ENCODE peak calls at places on chromosomes 7 and 10, in seven cellular contexts. U is SK-N-SH, N is GM23248, O is PC-3, X is hepatocyte, Z is GM23338, D is OCI-LY7. W is an unnamed sample. For H3K9me2, the result is how much of the 10 kb centered on the place peaks cover.

GRCh38 chr7:95963446-95963990 is 191.2 kb downstream of the DYNC1I1 start:
- DNase-seq in U (no peak), N (no peak), O (no peak), X (no peak), Z (no peak), D (no peak), W (no peak)

GRCh38 chr10:36349445-36350063 is 707.5 kb upstream of the FZD8 start:
- DNase-seq in U (peak), N (peak), O (no peak), X (peak), Z (peak), D (no peak), W (no peak)

GRCh38 chr7:84042110-84042539 is 152.5 kb downstream of the SEMA3A start:
- DNase-seq in U (no peak), N (peak), O (peak), X (no peak), Z (no peak), D (no peak), W (no peak)

GRCh38 chr10:16505168-16505567 is 16.5 kb downstream of the C1QL3 start:
- DNase-seq in U (no peak), N (no peak), O (no peak), X (no peak), Z (no peak), D (no peak), W (no peak)

GRCh38 chr7:32957326-32958045 is at the start of gene FKBP9:
- DNase-seq in U (peak), N (peak), O (peak), X (peak), Z (peak), D (no peak), W (no peak)

GRCh38 chr10:73647211-73647874 is 6.1 kb upstream of the MYOZ1 start:
- DNase-seq in U (peak), N (peak), O (no peak), X (peak), Z (peak), D (no peak), W (no peak)

GRCh38 chr10:128001346-128001745 is 94.4 kb downstream of the PTPRE start:
- DNase-seq in U (no peak), N (no peak), O (no peak), X (no peak), Z (no peak), D (no peak), W (no peak)

GRCh38 chr7:150973571-150974451 is 4.3 kb downstream of the KCNH2 start:
- DNase-seq in U (no peak), N (no peak), O (no peak), X (no peak), Z (peak), D (peak), W (no peak)

GRCh38 chr7:1446611-1447032 is 12.6 kb downstream of the MICALL2 start:
- DNase-seq in U (no peak), N (no peak), O (no peak), X (no peak), Z (no peak), D (no peak), W (no peak)

GRCh38 chr10:12741255-12741915 is 260.1 kb downstream of the CCDC3 start:
- DNase-seq in U (no peak), N (no peak), O (no peak), X (no peak), Z (no peak), D (no peak), W (no peak)

GRCh38 chr7:82194011-82194410 is 249.6 kb downstream of the CACNA2D1 start:
- DNase-seq in U (no peak), N (peak), O (peak), X (no peak), Z (no peak), D (no peak), W (no peak)

GRCh38 chr10:62461120-62461519 is 87.0 kb downstream of the ZNF365 start:
- DNase-seq in U (no peak), N (no peak), O (no peak), X (no peak), Z (no peak), D (no peak), W (no peak)

GRCh38 chr7:84040365-84040764 is 154.2 kb downstream of the SEMA3A start:
- DNase-seq in U (no peak), N (no peak), O (no peak), X (no peak), Z (no peak), D (no peak), W (no peak)

GRCh38 chr10:31320598-31321211 is 1.7 kb downstream of the ZEB1 start:
- DNase-seq in U (peak), N (peak), O (peak), X (peak), Z (peak), D (peak), W (peak)

GRCh38 chr7:142884285-142884637 is 1.3 kb downstream of the TRPV6 start:
- DNase-seq in U (no peak), N (no peak), O (no peak), X (no peak), Z (no peak), D (no peak), W (no peak)

GRCh38 chr10:43141421-43141820 is 3.2 kb downstream of the CSGALNACT2 start:
- DNase-seq in U (no peak), N (no peak), O (no peak), X (no peak), Z (no peak), D (peak), W (no peak)

GRCh38 chr7:77327932-77328628 is 88.1 kb downstream of the GSAP start:
- DNase-seq in U (no peak), N (peak), O (peak), X (no peak), Z (no peak), D (no peak), W (no peak)

GRCh38 chr7:49346200-49346899 is 422.0 kb downstream of the CDC14C start:
- DNase-seq in U (no peak), N (no peak), O (no peak), X (no peak), Z (no peak), D (no peak), W (no peak)

GRCh38 chr7:104240400-104240799 is 32.6 kb upstream of the ORC5 start:
- DNase-seq in U (no peak), N (no peak), O (no peak), X (no peak), Z (no peak), D (no peak), W (no peak)

GRCh38 chr10:33723181-33723580 is 388.7 kb upstream of the NRP1 start:
- DNase-seq in U (no peak), N (no peak), O (no peak), X (no peak), Z (no peak), D (no peak), W (no peak)

GRCh38 chr10:69344591-69345244 is 66.4 kb downstream of the HK1 start:
- DNase-seq in U (no peak), N (no peak), O (no peak), X (no peak), Z (peak), D (peak), W (peak)

GRCh38 chr10:122646511-122647382 is 52.9 kb downstream of the C10orf120 start:
- DNase-seq in U (no peak), N (peak), O (no peak), X (no peak), Z (no peak), D (no peak), W (no peak)

GRCh38 chr7:54921116-54921515 is 97.7 kb upstream of the EGFR start:
- DNase-seq in U (no peak), N (peak), O (no peak), X (no peak), Z (no peak), D (no peak), W (no peak)

GRCh38 chr10:22767859-22768258 is 53.5 kb upstream of the PIP4K2A start:
- DNase-seq in U (no peak), N (no peak), O (no peak), X (no peak), Z (no peak), D (no peak), W (no peak)

GRCh38 chr7:43625977-43626376 is 43.1 kb downstream of the STK17A start:
- DNase-seq in U (no peak), N (no peak), O (no peak), X (no peak), Z (no peak), D (peak), W (no peak)

GRCh38 chr7:45100761-45101480 is 10.6 kb downstream of the TBRG4 start:
- DNase-seq in U (no peak), N (no peak), O (no peak), X (no peak), Z (no peak), D (no peak), W (no peak)

GRCh38 chr10:88974446-88975376 is 15.9 kb upstream of the FAS start:
- DNase-seq in U (no peak), N (peak), O (peak), X (no peak), Z (no peak), D (peak), W (no peak)

GRCh38 chr10:50590935-50591334 is 32.8 kb downstream of the SGMS1 start:
- DNase-seq in U (no peak), N (no peak), O (no peak), X (no peak), Z (no peak), D (no peak), W (no peak)

GRCh38 chr10:110502851-110503301 is 5.2 kb downstream of the DUSP5 start:
- DNase-seq in U (no peak), N (peak), O (peak), X (peak), Z (no peak), D (peak), W (peak)

GRCh38 chr7:140229591-140230516 is 53.1 kb upstream of the KDM7A start:
- DNase-seq in U (no peak), N (no peak), O (no peak), X (no peak), Z (peak), D (no peak), W (no peak)

GRCh38 chr7:108253275-108254044 is 123.3 kb upstream of the LAMB4 start:
- DNase-seq in U (no peak), N (peak), O (peak), X (no peak), Z (no peak), D (no peak), W (no peak)

GRCh38 chr10:114000461-114000860 is 43.2 kb upstream of the ADRB1 start:
- DNase-seq in U (no peak), N (no peak), O (no peak), X (no peak), Z (no peak), D (no peak), W (no peak)

GRCh38 chr10:3955493-3955892 is 170.5 kb upstream of the KLF6 start:
- DNase-seq in U (no peak), N (no peak), O (no peak), X (peak), Z (peak), D (no peak), W (no peak)

GRCh38 chr7:17405786-17406185 is 107.3 kb downstream of the AHR start:
- DNase-seq in U (no peak), N (peak), O (peak), X (peak), Z (no peak), D (no peak), W (no peak)

GRCh38 chr10:6171891-6172354 is 30.8 kb upstream of the PFKFB3 start:
- DNase-seq in U (no peak), N (peak), O (no peak), X (no peak), Z (no peak), D (no peak), W (no peak)

GRCh38 chr7:33880787-33881186 is 24.6 kb upstream of the BMPER start:
- DNase-seq in U (no peak), N (peak), O (peak), X (no peak), Z (no peak), D (no peak), W (no peak)

GRCh38 chr7:87146740-87147386 is 5.4 kb upstream of the DMTF1 start:
- DNase-seq in U (peak), N (no peak), O (no peak), X (no peak), Z (peak), D (no peak), W (no peak)

GRCh38 chr10:75228834-75229233 is 6.9 kb downstream of the COMTD1 start:
- DNase-seq in U (no peak), N (peak), O (no peak), X (no peak), Z (no peak), D (no peak), W (no peak)

GRCh38 chr7:100745184-100745583 is 11.8 kb downstream of the ZAN start:
- DNase-seq in U (peak), N (peak), O (no peak), X (no peak), Z (peak), D (no peak), W (no peak)

GRCh38 chr10:70765794-70766594 is 19.2 kb downstream of the TBATA start:
- DNase-seq in U (no peak), N (no peak), O (no peak), X (no peak), Z (no peak), D (no peak), W (no peak)

GRCh38 chr10:70761727-70762350 is 23.3 kb downstream of the TBATA start:
- DNase-seq in U (no peak), N (no peak), O (no peak), X (no peak), Z (no peak), D (no peak), W (no peak)

GRCh38 chr10:70761031-70761601 is 24.1 kb downstream of the TBATA start:
- DNase-seq in U (no peak), N (peak), O (peak), X (peak), Z (peak), D (no peak), W (no peak)

GRCh38 chr10:70762441-70763177 is 22.6 kb downstream of the TBATA start:
- DNase-seq in U (no peak), N (no peak), O (no peak), X (no peak), Z (no peak), D (no peak), W (no peak)

DNA sequence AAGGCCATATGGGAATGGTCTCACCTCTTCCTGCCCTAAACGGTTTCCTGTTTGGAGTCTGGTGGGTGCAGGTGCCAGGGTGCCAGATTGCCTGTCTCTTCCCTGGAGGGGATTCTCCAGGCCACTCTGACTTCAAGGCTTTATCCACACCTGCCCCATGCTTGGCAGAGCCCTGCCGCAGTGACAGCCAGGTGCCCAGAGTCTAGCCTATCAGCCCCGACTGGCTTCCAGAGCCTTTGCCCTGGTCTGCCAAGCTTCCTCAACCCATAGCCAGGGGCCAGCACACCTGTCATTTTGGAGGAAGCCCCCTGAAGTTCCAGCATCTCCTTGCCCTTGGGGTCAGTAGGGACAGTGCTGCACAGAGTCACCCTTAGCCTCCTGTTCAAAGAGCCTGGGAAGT is 21.6 kb downstream of the TBATA start:
- DNase-seq in U (no peak), N (no peak), O (no peak), X (no peak), Z (no peak), D (no peak), W (no peak)
- H3K9me2 ChIP-seq in U (under half), N (under half), O (under half), X (under half), Z (under half), D (under half), W (under half)

GRCh38 chr7:158134824-158135223 is 452.8 kb downstream of the PTPRN2 start:
- DNase-seq in U (no peak), N (no peak), O (no peak), X (no peak), Z (no peak), D (no peak), W (no peak)

GRCh38 chr7:158138329-158138597 is 449.4 kb downstream of the PTPRN2 start:
- DNase-seq in U (no peak), N (no peak), O (no peak), X (no peak), Z (no peak), D (no peak), W (no peak)

GRCh38 chr7:158135931-158136330 is 451.7 kb downstream of the PTPRN2 start:
- DNase-seq in U (no peak), N (no peak), O (no peak), X (no peak), Z (no peak), D (no peak), W (no peak)

GRCh38 chr7:158139499-158139898 is 448.1 kb downstream of the PTPRN2 start:
- DNase-seq in U (no peak), N (no peak), O (no peak), X (no peak), Z (no peak), D (no peak), W (no peak)

GRCh38 chr7:158137516-158138328 is 449.9 kb downstream of the PTPRN2 start:
- DNase-seq in U (no peak), N (no peak), O (no peak), X (no peak), Z (no peak), D (no peak), W (no peak)
- H3K9me2 ChIP-seq in U (under half), N (under half), O (under half), X (under half), Z (under half), D (under half), W (under half)

GRCh38 chr7:79287976-79288375 is 165.5 kb downstream of the MAGI2 start:
- DNase-seq in U (no peak), N (peak), O (no peak), X (no peak), Z (no peak), D (no peak), W (no peak)
- H3K9me2 ChIP-seq in U (under half), N (under half), O (under half), X (under half), Z (under half), D (under half), W (under half)

DNA sequence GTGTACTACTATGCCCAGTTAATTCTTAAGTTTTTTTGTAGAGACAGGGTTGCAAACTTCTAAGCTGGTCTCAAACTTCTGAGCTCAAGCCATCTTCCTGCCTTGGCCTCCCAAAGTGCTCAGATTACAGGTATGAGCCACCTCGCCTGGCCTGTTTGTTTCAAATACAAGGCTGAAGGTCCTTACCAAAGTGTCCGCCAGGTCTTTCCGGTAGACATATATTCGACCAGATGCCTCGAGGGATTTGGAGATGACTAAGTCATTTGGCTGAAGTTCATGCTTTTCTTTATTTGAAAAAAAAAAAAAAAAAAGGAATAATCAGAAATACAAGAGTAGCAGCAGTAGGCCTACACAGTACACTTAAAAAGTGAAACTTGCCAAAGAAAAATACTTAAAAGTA is 204.5 kb upstream of the CDCA7L start:
- DNase-seq in U (no peak), N (no peak), O (peak), X (no peak), Z (no peak), D (no peak), W (no peak)
- H3K9me2 ChIP-seq in U (under half), N (under half), O (under half), X (under half), Z (under half), D (under half), W (under half)

DNA sequence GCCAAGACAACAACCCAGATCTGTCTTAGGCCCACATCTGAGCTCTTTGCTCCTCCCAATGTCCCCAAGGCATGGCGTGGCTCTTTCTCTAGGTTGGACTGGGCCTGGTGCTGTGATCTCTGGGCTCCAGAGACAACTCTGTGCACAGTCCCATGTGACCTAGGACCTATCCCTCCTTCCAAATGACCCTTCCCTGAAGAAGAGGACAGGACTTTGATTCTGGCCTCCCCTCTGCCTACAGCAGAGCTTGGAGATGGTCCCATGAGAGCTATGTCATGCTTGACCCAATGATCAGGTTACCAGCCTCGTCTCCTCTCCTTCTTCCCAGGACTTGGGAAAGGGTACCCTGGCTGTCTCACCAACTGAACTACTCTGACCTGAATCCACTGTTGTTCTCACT is 296.3 kb upstream of the GALNT17 start:
- DNase-seq in U (no peak), N (no peak), O (no peak), X (no peak), Z (no peak), D (no peak), W (no peak)
- H3K9me2 ChIP-seq in U (under half), N (under half), O (under half), X (under half), Z (under half), D (under half), W (under half)

DNA sequence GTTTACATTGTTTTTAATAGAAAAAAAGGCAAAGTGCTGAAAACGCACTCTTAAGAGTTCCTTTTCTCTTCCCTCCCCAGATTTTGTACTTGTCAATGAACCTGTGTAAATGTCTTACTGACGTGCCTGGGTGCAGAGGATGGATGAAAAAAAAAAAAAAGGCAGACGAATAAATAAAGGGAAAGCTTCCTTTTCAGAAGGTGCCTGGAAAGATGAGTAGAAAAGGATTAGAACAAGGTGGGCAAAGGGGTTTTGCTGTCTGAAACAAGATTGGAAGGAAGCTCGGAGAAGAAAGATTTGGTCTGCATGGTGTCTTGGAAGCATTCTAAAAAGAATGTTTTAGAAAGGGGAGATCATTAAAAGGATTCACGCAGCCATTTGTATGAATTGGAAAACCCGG is 80.9 kb downstream of the PRTFDC1 start:
- DNase-seq in U (no peak), N (no peak), O (no peak), X (no peak), Z (no peak), D (no peak), W (no peak)
- H3K9me2 ChIP-seq in U (under half), N (under half), O (under half), X (under half), Z (under half), D (under half), W (under half)

DNA sequence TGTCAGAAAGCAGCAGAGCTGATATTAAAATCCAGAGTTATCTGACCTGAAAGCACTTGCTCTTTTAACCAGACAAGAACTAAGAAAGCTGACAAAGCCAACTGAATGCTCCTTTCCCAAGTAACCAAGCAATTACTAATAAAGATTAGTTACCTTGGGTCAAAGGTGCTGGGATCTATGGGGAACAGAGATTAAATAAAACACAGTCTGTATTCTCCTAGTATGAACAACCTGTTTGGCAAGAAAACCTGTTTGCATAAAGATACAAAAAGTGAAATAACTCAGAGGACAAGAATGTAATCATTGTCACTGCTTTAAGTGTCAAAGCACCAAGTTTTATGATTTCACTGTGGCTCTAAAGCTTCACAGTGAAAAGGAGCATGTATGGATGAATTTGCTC is 35.7 kb downstream of the ITPRID1 start:
- DNase-seq in U (no peak), N (no peak), O (peak), X (peak), Z (no peak), D (no peak), W (no peak)
- H3K9me2 ChIP-seq in U (under half), N (under half), O (under half), X (under half), Z (under half), D (under half), W (under half)

W was measured in Karpas-422.